ENCODE peak calls at places on chromosome 14, in five cellular contexts. One of them, this sample, is unnamed.
A peak's percentile ranks its signal among the peaks of the same experiment; 100 is the strongest.

GRCh38 chr14:97180304-97181200 is 383.4 kb downstream of the VRK1 start:
- DNase-seq in NCI-H446 treated with DMSO at 0.1 percent for 48 hours: no peak
- DNase-seq in IMR-90: no peak
- DNase-seq in activated naive CD4-positive, alpha-beta T cell treated with Interleukin-2 at 50 U/mL for 16 hours: no peak
- DNase-seq in stimulated activated naive CD8-positive, alpha-beta T cell treated with anti-CD3 and anti-CD28 coated beads, Interleukin-15, Interleukin-2, amounts not matched to agents 100 U/mL and 50 U/mL, for 24 hours: no peak
- DNase-seq in this sample: no peak

GRCh38 chr14:74333909-74334308 is 14.4 kb upstream of the VRTN start:
- DNase-seq in NCI-H446 treated with DMSO at 0.1 percent for 48 hours: no peak
- DNase-seq in IMR-90: peak; percentile 85
- DNase-seq in activated naive CD4-positive, alpha-beta T cell treated with Interleukin-2 at 50 U/mL for 16 hours: no peak
- DNase-seq in stimulated activated naive CD8-positive, alpha-beta T cell treated with anti-CD3 and anti-CD28 coated beads, Interleukin-15, Interleukin-2, amounts not matched to agents 100 U/mL and 50 U/mL, for 24 hours: no peak
- DNase-seq in this sample: no peak

GRCh38 chr14:61678966-61679365 is 16.3 kb upstream of the HIF1A start:
- DNase-seq in NCI-H446 treated with DMSO at 0.1 percent for 48 hours: no peak
- DNase-seq in IMR-90: no peak
- DNase-seq in activated naive CD4-positive, alpha-beta T cell treated with Interleukin-2 at 50 U/mL for 16 hours: no peak
- DNase-seq in stimulated activated naive CD8-positive, alpha-beta T cell treated with anti-CD3 and anti-CD28 coated beads, Interleukin-15, Interleukin-2, amounts not matched to agents 100 U/mL and 50 U/mL, for 24 hours: no peak
- DNase-seq in this sample: no peak

GRCh38 chr14:23548351-23549318 is 2.9 kb downstream of the ZFHX2 start:
- DNase-seq in NCI-H446 treated with DMSO at 0.1 percent for 48 hours: no peak
- DNase-seq in IMR-90: peak; percentile 83
- DNase-seq in activated naive CD4-positive, alpha-beta T cell treated with Interleukin-2 at 50 U/mL for 16 hours: no peak
- DNase-seq in stimulated activated naive CD8-positive, alpha-beta T cell treated with anti-CD3 and anti-CD28 coated beads, Interleukin-15, Interleukin-2, amounts not matched to agents 100 U/mL and 50 U/mL, for 24 hours: no peak
- DNase-seq in this sample: no peak

GRCh38 chr14:104254735-104255400 is 116.5 kb downstream of the KIF26A start:
- DNase-seq in NCI-H446 treated with DMSO at 0.1 percent for 48 hours: peak; percentile 53
- DNase-seq in IMR-90: no peak
- DNase-seq in activated naive CD4-positive, alpha-beta T cell treated with Interleukin-2 at 50 U/mL for 16 hours: no peak
- DNase-seq in stimulated activated naive CD8-positive, alpha-beta T cell treated with anti-CD3 and anti-CD28 coated beads, Interleukin-15, Interleukin-2, amounts not matched to agents 100 U/mL and 50 U/mL, for 24 hours: no peak
- DNase-seq in this sample: peak; percentile 8

GRCh38 chr14:64680013-64680674 is 24.1 kb upstream of the PLEKHG3 start:
- DNase-seq in NCI-H446 treated with DMSO at 0.1 percent for 48 hours: peak; percentile 70
- DNase-seq in IMR-90: no peak
- DNase-seq in activated naive CD4-positive, alpha-beta T cell treated with Interleukin-2 at 50 U/mL for 16 hours: no peak
- DNase-seq in stimulated activated naive CD8-positive, alpha-beta T cell treated with anti-CD3 and anti-CD28 coated beads, Interleukin-15, Interleukin-2, amounts not matched to agents 100 U/mL and 50 U/mL, for 24 hours: no peak
- DNase-seq in this sample: no peak

GRCh38 chr14:89011727-89012271 is 187.3 kb downstream of the TTC8 start:
- DNase-seq in NCI-H446 treated with DMSO at 0.1 percent for 48 hours: no peak
- DNase-seq in IMR-90: no peak
- DNase-seq in activated naive CD4-positive, alpha-beta T cell treated with Interleukin-2 at 50 U/mL for 16 hours: no peak
- DNase-seq in stimulated activated naive CD8-positive, alpha-beta T cell treated with anti-CD3 and anti-CD28 coated beads, Interleukin-15, Interleukin-2, amounts not matched to agents 100 U/mL and 50 U/mL, for 24 hours: no peak
- DNase-seq in this sample: no peak

GRCh38 chr14:30610719-30611388 is 11.3 kb upstream of the SCFD1 start:
- DNase-seq in NCI-H446 treated with DMSO at 0.1 percent for 48 hours: peak; percentile 89
- DNase-seq in IMR-90: peak; percentile 81
- DNase-seq in activated naive CD4-positive, alpha-beta T cell treated with Interleukin-2 at 50 U/mL for 16 hours: no peak
- DNase-seq in stimulated activated naive CD8-positive, alpha-beta T cell treated with anti-CD3 and anti-CD28 coated beads, Interleukin-15, Interleukin-2, amounts not matched to agents 100 U/mL and 50 U/mL, for 24 hours: no peak
- DNase-seq in this sample: peak; percentile 59

GRCh38 chr14:60350366-60350720 is 101.3 kb downstream of the PPM1A start:
- DNase-seq in NCI-H446 treated with DMSO at 0.1 percent for 48 hours: no peak
- DNase-seq in IMR-90: no peak
- DNase-seq in activated naive CD4-positive, alpha-beta T cell treated with Interleukin-2 at 50 U/mL for 16 hours: no peak
- DNase-seq in stimulated activated naive CD8-positive, alpha-beta T cell treated with anti-CD3 and anti-CD28 coated beads, Interleukin-15, Interleukin-2, amounts not matched to agents 100 U/mL and 50 U/mL, for 24 hours: no peak
- DNase-seq in this sample: no peak

GRCh38 chr14:64671591-64671990 is 32.6 kb upstream of the PLEKHG3 start:
- DNase-seq in NCI-H446 treated with DMSO at 0.1 percent for 48 hours: peak; percentile 7
- DNase-seq in IMR-90: peak; percentile 77
- DNase-seq in activated naive CD4-positive, alpha-beta T cell treated with Interleukin-2 at 50 U/mL for 16 hours: no peak
- DNase-seq in stimulated activated naive CD8-positive, alpha-beta T cell treated with anti-CD3 and anti-CD28 coated beads, Interleukin-15, Interleukin-2, amounts not matched to agents 100 U/mL and 50 U/mL, for 24 hours: no peak
- DNase-seq in this sample: peak; percentile 19

GRCh38 chr14:78863143-78863542 is 693.0 kb downstream of the NRXN3 start:
- DNase-seq in NCI-H446 treated with DMSO at 0.1 percent for 48 hours: no peak
- DNase-seq in IMR-90: peak; percentile 43
- DNase-seq in activated naive CD4-positive, alpha-beta T cell treated with Interleukin-2 at 50 U/mL for 16 hours: no peak
- DNase-seq in stimulated activated naive CD8-positive, alpha-beta T cell treated with anti-CD3 and anti-CD28 coated beads, Interleukin-15, Interleukin-2, amounts not matched to agents 100 U/mL and 50 U/mL, for 24 hours: peak; percentile 26
- DNase-seq in this sample: no peak

GRCh38 chr14:88750945-88751344 is 41.8 kb downstream of the EML5 start:
- DNase-seq in NCI-H446 treated with DMSO at 0.1 percent for 48 hours: no peak
- DNase-seq in IMR-90: no peak
- DNase-seq in activated naive CD4-positive, alpha-beta T cell treated with Interleukin-2 at 50 U/mL for 16 hours: no peak
- DNase-seq in stimulated activated naive CD8-positive, alpha-beta T cell treated with anti-CD3 and anti-CD28 coated beads, Interleukin-15, Interleukin-2, amounts not matched to agents 100 U/mL and 50 U/mL, for 24 hours: no peak
- DNase-seq in this sample: no peak

GRCh38 chr14:41549821-41550597 is 56.7 kb upstream of the LRFN5 start:
- DNase-seq in NCI-H446 treated with DMSO at 0.1 percent for 48 hours: no peak
- DNase-seq in IMR-90: peak; percentile 62
- DNase-seq in activated naive CD4-positive, alpha-beta T cell treated with Interleukin-2 at 50 U/mL for 16 hours: no peak
- DNase-seq in stimulated activated naive CD8-positive, alpha-beta T cell treated with anti-CD3 and anti-CD28 coated beads, Interleukin-15, Interleukin-2, amounts not matched to agents 100 U/mL and 50 U/mL, for 24 hours: no peak
- DNase-seq in this sample: no peak

GRCh38 chr14:104559043-104559768 is 20.4 kb upstream of the C14orf180 start:
- DNase-seq in NCI-H446 treated with DMSO at 0.1 percent for 48 hours: no peak
- DNase-seq in IMR-90: no peak
- DNase-seq in activated naive CD4-positive, alpha-beta T cell treated with Interleukin-2 at 50 U/mL for 16 hours: no peak
- DNase-seq in stimulated activated naive CD8-positive, alpha-beta T cell treated with anti-CD3 and anti-CD28 coated beads, Interleukin-15, Interleukin-2, amounts not matched to agents 100 U/mL and 50 U/mL, for 24 hours: no peak
- DNase-seq in this sample: no peak

GRCh38 chr14:26255213-26255612 is 342.6 kb downstream of the NOVA1 start:
- DNase-seq in NCI-H446 treated with DMSO at 0.1 percent for 48 hours: peak; percentile 37
- DNase-seq in IMR-90: peak; percentile 31
- DNase-seq in activated naive CD4-positive, alpha-beta T cell treated with Interleukin-2 at 50 U/mL for 16 hours: no peak
- DNase-seq in stimulated activated naive CD8-positive, alpha-beta T cell treated with anti-CD3 and anti-CD28 coated beads, Interleukin-15, Interleukin-2, amounts not matched to agents 100 U/mL and 50 U/mL, for 24 hours: no peak
- DNase-seq in this sample: no peak

GRCh38 chr14:37251778-37252177 is 54.0 kb downstream of the MIPOL1 start:
- DNase-seq in NCI-H446 treated with DMSO at 0.1 percent for 48 hours: peak; percentile 8
- DNase-seq in IMR-90: no peak
- DNase-seq in activated naive CD4-positive, alpha-beta T cell treated with Interleukin-2 at 50 U/mL for 16 hours: no peak
- DNase-seq in stimulated activated naive CD8-positive, alpha-beta T cell treated with anti-CD3 and anti-CD28 coated beads, Interleukin-15, Interleukin-2, amounts not matched to agents 100 U/mL and 50 U/mL, for 24 hours: no peak
- DNase-seq in this sample: no peak

GRCh38 chr14:54085841-54086240 is 129.2 kb upstream of the BMP4 start:
- DNase-seq in NCI-H446 treated with DMSO at 0.1 percent for 48 hours: no peak
- DNase-seq in IMR-90: no peak
- DNase-seq in activated naive CD4-positive, alpha-beta T cell treated with Interleukin-2 at 50 U/mL for 16 hours: no peak
- DNase-seq in stimulated activated naive CD8-positive, alpha-beta T cell treated with anti-CD3 and anti-CD28 coated beads, Interleukin-15, Interleukin-2, amounts not matched to agents 100 U/mL and 50 U/mL, for 24 hours: no peak
- DNase-seq in this sample: no peak

GRCh38 chr14:51566831-51567582 is 84.7 kb upstream of the FRMD6 start:
- DNase-seq in NCI-H446 treated with DMSO at 0.1 percent for 48 hours: no peak
- DNase-seq in IMR-90: no peak
- DNase-seq in activated naive CD4-positive, alpha-beta T cell treated with Interleukin-2 at 50 U/mL for 16 hours: no peak
- DNase-seq in stimulated activated naive CD8-positive, alpha-beta T cell treated with anti-CD3 and anti-CD28 coated beads, Interleukin-15, Interleukin-2, amounts not matched to agents 100 U/mL and 50 U/mL, for 24 hours: no peak
- DNase-seq in this sample: no peak

GRCh38 chr14:90512332-90512951 is 115.6 kb downstream of the CALM1 start:
- DNase-seq in NCI-H446 treated with DMSO at 0.1 percent for 48 hours: no peak
- DNase-seq in IMR-90: no peak
- DNase-seq in activated naive CD4-positive, alpha-beta T cell treated with Interleukin-2 at 50 U/mL for 16 hours: no peak
- DNase-seq in stimulated activated naive CD8-positive, alpha-beta T cell treated with anti-CD3 and anti-CD28 coated beads, Interleukin-15, Interleukin-2, amounts not matched to agents 100 U/mL and 50 U/mL, for 24 hours: no peak
- DNase-seq in this sample: no peak

GRCh38 chr14:53953002-53953827 is 3.4 kb downstream of the BMP4 start:
- DNase-seq in NCI-H446 treated with DMSO at 0.1 percent for 48 hours: peak; percentile 66
- DNase-seq in IMR-90: peak; percentile 74
- DNase-seq in activated naive CD4-positive, alpha-beta T cell treated with Interleukin-2 at 50 U/mL for 16 hours: peak; percentile 22
- DNase-seq in stimulated activated naive CD8-positive, alpha-beta T cell treated with anti-CD3 and anti-CD28 coated beads, Interleukin-15, Interleukin-2, amounts not matched to agents 100 U/mL and 50 U/mL, for 24 hours: peak; percentile 21
- DNase-seq in this sample: peak; percentile 73

GRCh38 chr14:100108042-100108825 is 43.0 kb downstream of the EVL start:
- DNase-seq in NCI-H446 treated with DMSO at 0.1 percent for 48 hours: no peak
- DNase-seq in IMR-90: peak; percentile 65
- DNase-seq in activated naive CD4-positive, alpha-beta T cell treated with Interleukin-2 at 50 U/mL for 16 hours: peak; percentile 89
- DNase-seq in stimulated activated naive CD8-positive, alpha-beta T cell treated with anti-CD3 and anti-CD28 coated beads, Interleukin-15, Interleukin-2, amounts not matched to agents 100 U/mL and 50 U/mL, for 24 hours: peak; percentile 95
- DNase-seq in this sample: peak; percentile 23

GRCh38 chr14:33949051-33950037 is 1.5 kb downstream of the EGLN3 start:
- DNase-seq in NCI-H446 treated with DMSO at 0.1 percent for 48 hours: no peak
- DNase-seq in IMR-90: no peak
- DNase-seq in activated naive CD4-positive, alpha-beta T cell treated with Interleukin-2 at 50 U/mL for 16 hours: no peak
- DNase-seq in stimulated activated naive CD8-positive, alpha-beta T cell treated with anti-CD3 and anti-CD28 coated beads, Interleukin-15, Interleukin-2, amounts not matched to agents 100 U/mL and 50 U/mL, for 24 hours: no peak
- DNase-seq in this sample: no peak

GRCh38 chr14:52266782-52267181 is 716 bp upstream of the PTGDR start:
- DNase-seq in NCI-H446 treated with DMSO at 0.1 percent for 48 hours: no peak
- DNase-seq in IMR-90: no peak
- DNase-seq in activated naive CD4-positive, alpha-beta T cell treated with Interleukin-2 at 50 U/mL for 16 hours: no peak
- DNase-seq in stimulated activated naive CD8-positive, alpha-beta T cell treated with anti-CD3 and anti-CD28 coated beads, Interleukin-15, Interleukin-2, amounts not matched to agents 100 U/mL and 50 U/mL, for 24 hours: no peak
- DNase-seq in this sample: no peak

GRCh38 chr14:77649326-77649725 is 32.9 kb upstream of the SPTLC2 start:
- DNase-seq in NCI-H446 treated with DMSO at 0.1 percent for 48 hours: no peak
- DNase-seq in IMR-90: peak; percentile 18
- DNase-seq in activated naive CD4-positive, alpha-beta T cell treated with Interleukin-2 at 50 U/mL for 16 hours: no peak
- DNase-seq in stimulated activated naive CD8-positive, alpha-beta T cell treated with anti-CD3 and anti-CD28 coated beads, Interleukin-15, Interleukin-2, amounts not matched to agents 100 U/mL and 50 U/mL, for 24 hours: no peak
- DNase-seq in this sample: no peak

GRCh38 chr14:100882026-100882967 is 21.2 kb downstream of the RTL1 start:
- DNase-seq in NCI-H446 treated with DMSO at 0.1 percent for 48 hours: no peak
- DNase-seq in IMR-90: no peak
- DNase-seq in activated naive CD4-positive, alpha-beta T cell treated with Interleukin-2 at 50 U/mL for 16 hours: no peak
- DNase-seq in stimulated activated naive CD8-positive, alpha-beta T cell treated with anti-CD3 and anti-CD28 coated beads, Interleukin-15, Interleukin-2, amounts not matched to agents 100 U/mL and 50 U/mL, for 24 hours: no peak
- DNase-seq in this sample: no peak

GRCh38 chr14:72518809-72519377 is 375.0 kb downstream of the DPF3 start:
- DNase-seq in NCI-H446 treated with DMSO at 0.1 percent for 48 hours: no peak
- DNase-seq in IMR-90: no peak
- DNase-seq in activated naive CD4-positive, alpha-beta T cell treated with Interleukin-2 at 50 U/mL for 16 hours: peak; percentile 52
- DNase-seq in stimulated activated naive CD8-positive, alpha-beta T cell treated with anti-CD3 and anti-CD28 coated beads, Interleukin-15, Interleukin-2, amounts not matched to agents 100 U/mL and 50 U/mL, for 24 hours: peak; percentile 36
- DNase-seq in this sample: no peak

GRCh38 chr14:48690349-48690748 is 895.8 kb downstream of the RPS29 start:
- DNase-seq in NCI-H446 treated with DMSO at 0.1 percent for 48 hours: no peak
- DNase-seq in IMR-90: peak; percentile 10
- DNase-seq in activated naive CD4-positive, alpha-beta T cell treated with Interleukin-2 at 50 U/mL for 16 hours: no peak
- DNase-seq in stimulated activated naive CD8-positive, alpha-beta T cell treated with anti-CD3 and anti-CD28 coated beads, Interleukin-15, Interleukin-2, amounts not matched to agents 100 U/mL and 50 U/mL, for 24 hours: no peak
- DNase-seq in this sample: no peak

GRCh38 chr14:53955671-53956426 is 776 bp downstream of the BMP4 start:
- DNase-seq in NCI-H446 treated with DMSO at 0.1 percent for 48 hours: no peak
- DNase-seq in IMR-90: no peak
- DNase-seq in activated naive CD4-positive, alpha-beta T cell treated with Interleukin-2 at 50 U/mL for 16 hours: no peak
- DNase-seq in stimulated activated naive CD8-positive, alpha-beta T cell treated with anti-CD3 and anti-CD28 coated beads, Interleukin-15, Interleukin-2, amounts not matched to agents 100 U/mL and 50 U/mL, for 24 hours: no peak
- DNase-seq in this sample: no peak

GRCh38 chr14:22539831-22540230 is 49.2 kb downstream of the DAD1 start:
- DNase-seq in NCI-H446 treated with DMSO at 0.1 percent for 48 hours: no peak
- DNase-seq in IMR-90: no peak
- DNase-seq in activated naive CD4-positive, alpha-beta T cell treated with Interleukin-2 at 50 U/mL for 16 hours: no peak
- DNase-seq in stimulated activated naive CD8-positive, alpha-beta T cell treated with anti-CD3 and anti-CD28 coated beads, Interleukin-15, Interleukin-2, amounts not matched to agents 100 U/mL and 50 U/mL, for 24 hours: peak; percentile 52
- DNase-seq in this sample: no peak

GRCh38 chr14:104597576-104597975 is 7.0 kb downstream of the TMEM179 start:
- DNase-seq in NCI-H446 treated with DMSO at 0.1 percent for 48 hours: no peak
- DNase-seq in IMR-90: no peak
- DNase-seq in activated naive CD4-positive, alpha-beta T cell treated with Interleukin-2 at 50 U/mL for 16 hours: no peak
- DNase-seq in stimulated activated naive CD8-positive, alpha-beta T cell treated with anti-CD3 and anti-CD28 coated beads, Interleukin-15, Interleukin-2, amounts not matched to agents 100 U/mL and 50 U/mL, for 24 hours: no peak
- DNase-seq in this sample: no peak